ENCODE peak calls at places on chromosomes 3 and 15, in ten cellular contexts. M is fibroblast of mammary gland, C is ELR, E is activated gamma-delta T cell treated with Interleukin-2 at 50 U/mL for 16 hours, S is epithelial cell of esophagus, D is G401, V is heart left ventricle, F is NCI-H1930, H is HFFc6, I is kidney epithelial cell. G is an unnamed sample.

GRCh38 chr15:33148129-33148850 is 46.2 kb downstream of the FMN1 start:
- DNase-seq in E (no peak), S (no peak), I (no peak), C (no peak), D (no peak), H (no peak), V (no peak), M (no peak), F (no peak), G (no peak)

GRCh38 chr15:83404143-83404542 is 43.0 kb upstream of the SH3GL3 start:
- DNase-seq in E (no peak), S (no peak), H (no peak), D (peak), C (no peak), M (no peak), I (no peak), F (no peak), V (peak), G (no peak)

GRCh38 chr3:126852536-126852935 is 130.4 kb upstream of the PLXNA1 start:
- DNase-seq in V (no peak), M (no peak), D (no peak), E (no peak), S (no peak), C (no peak), H (no peak), F (no peak), I (no peak), G (no peak)

GRCh38 chr3:57120040-57120802 is 44.9 kb downstream of the IL17RD start:
- DNase-seq in E (no peak), S (peak), V (no peak), F (no peak), D (no peak), C (no peak), M (peak), H (no peak), I (no peak), G (no peak)

GRCh38 chr3:103048371-103048722 is 613.5 kb downstream of the ZPLD1 start:
- DNase-seq in H (no peak), E (no peak), C (peak), D (no peak), I (peak), V (no peak), M (no peak), S (no peak), F (no peak), G (no peak)

GRCh38 chr3:138408751-138409161 is 25.7 kb upstream of the ESYT3 start:
- DNase-seq in D (no peak), I (no peak), C (no peak), S (no peak), H (no peak), F (no peak), V (no peak), M (peak), E (no peak), G (no peak)

GRCh38 chr3:172082269-172082668 is 42.9 kb downstream of the FNDC3B start:
- DNase-seq in F (no peak), C (peak), D (no peak), S (no peak), H (peak), V (peak), I (no peak), M (peak), E (no peak), G (peak)

GRCh38 chr15:91186892-91187644 is 87.0 kb downstream of the SV2B start:
- DNase-seq in E (no peak), I (peak), H (no peak), S (peak), F (no peak), V (no peak), D (peak), M (peak), C (peak), G (peak)

GRCh38 chr15:84734794-84735479 is 13.5 kb upstream of the ZNF592 start:
- DNase-seq in S (peak), M (no peak), D (no peak), E (peak), I (peak), H (no peak), C (peak), F (no peak), V (peak), G (no peak)

GRCh38 chr3:100317928-100318327 is 16.6 kb upstream of the NIT2 start:
- DNase-seq in S (no peak), V (no peak), E (no peak), D (no peak), F (no peak), I (no peak), H (no peak), M (no peak), C (no peak), G (no peak)

GRCh38 chr15:71812966-71813722 is 2.8 kb downstream of the NR2E3 start:
- DNase-seq in C (no peak), F (no peak), M (no peak), S (no peak), I (no peak), H (no peak), D (no peak), E (no peak), V (no peak), G (no peak)

GRCh38 chr3:64563776-64564175 is 124.0 kb downstream of the ADAMTS9 start:
- DNase-seq in S (no peak), M (no peak), V (no peak), H (no peak), E (no peak), I (no peak), C (no peak), D (no peak), F (no peak), G (no peak)

GRCh38 chr3:121431717-121432517 is 113.9 kb downstream of the POLQ start:
- DNase-seq in E (peak), M (peak), H (peak), V (peak), D (no peak), C (peak), I (peak), S (peak), F (no peak), G (no peak)

GRCh38 chr3:126146525-126147146 is 33.8 kb downstream of the ALDH1L1 start:
- DNase-seq in M (no peak), D (no peak), C (no peak), S (no peak), F (no peak), H (no peak), I (no peak), V (peak), E (no peak), G (no peak)

GRCh38 chr3:186425788-186426730 is 64.0 kb upstream of the DGKG start:
- DNase-seq in C (peak), S (peak), D (no peak), F (no peak), H (peak), V (no peak), I (no peak), E (no peak), M (peak), G (no peak)

GRCh38 chr15:27826902-27827321 is 272.2 kb downstream of the OCA2 start:
- DNase-seq in S (peak), D (no peak), H (no peak), F (no peak), E (no peak), C (no peak), M (peak), V (no peak), I (no peak), G (no peak)

GRCh38 chr3:71119171-71119570 is 464.4 kb downstream of the FOXP1 start:
- DNase-seq in S (peak), E (no peak), H (no peak), C (no peak), I (no peak), M (peak), F (no peak), V (no peak), D (no peak), G (no peak)